ENCODE peak calls at places on chromosomes 13 and 19, in ten cellular contexts. One of them, this sample, is unnamed.

GRCh38 chr19:28296506-28296905 is 916.4 kb downstream of the UQCRFS1 start:
- DNase-seq in lung: no peak
- DNase-seq in dermis microvascular lymphatic vessel endothelial cell: no peak
- DNase-seq in skeletal muscle cell: peak
- DNase-seq in T-helper 2 cell: no peak
- DNase-seq in GM19239: no peak
- DNase-seq in progenitor cell of endocrine pancreas: no peak
- DNase-seq in KBM-7: peak
- DNase-seq in left ventricle myocardium inferior: no peak
- DNase-seq in GM04504: peak
- DNase-seq in this sample: no peak

GRCh38 chr13:29434217-29434940 is 161.1 kb downstream of the SLC7A1 start:
- DNase-seq in left ventricle myocardium inferior: no peak
- DNase-seq in GM19239: no peak
- DNase-seq in skeletal muscle cell: no peak
- DNase-seq in KBM-7: no peak
- DNase-seq in GM04504: no peak
- DNase-seq in progenitor cell of endocrine pancreas: no peak
- DNase-seq in T-helper 2 cell: no peak
- DNase-seq in dermis microvascular lymphatic vessel endothelial cell: no peak
- DNase-seq in lung: no peak
- DNase-seq in this sample: peak

GRCh38 chr13:24747248-24748151 is 16.5 kb upstream of the RNF17 start:
- DNase-seq in left ventricle myocardium inferior: no peak
- DNase-seq in T-helper 2 cell: no peak
- DNase-seq in GM04504: no peak
- DNase-seq in dermis microvascular lymphatic vessel endothelial cell: peak
- DNase-seq in KBM-7: no peak
- DNase-seq in GM19239: no peak
- DNase-seq in skeletal muscle cell: no peak
- DNase-seq in lung: no peak
- DNase-seq in progenitor cell of endocrine pancreas: peak
- DNase-seq in this sample: no peak

GRCh38 chr13:40306817-40307216 is 359.6 kb downstream of the FOXO1 start:
- DNase-seq in T-helper 2 cell: peak
- DNase-seq in dermis microvascular lymphatic vessel endothelial cell: no peak
- DNase-seq in KBM-7: no peak
- DNase-seq in left ventricle myocardium inferior: no peak
- DNase-seq in GM19239: no peak
- DNase-seq in skeletal muscle cell: no peak
- DNase-seq in progenitor cell of endocrine pancreas: no peak
- DNase-seq in lung: no peak
- DNase-seq in GM04504: no peak
- DNase-seq in this sample: no peak

GRCh38 chr13:21034602-21035190 is 26.7 kb downstream of the LATS2 start:
- DNase-seq in dermis microvascular lymphatic vessel endothelial cell: peak
- DNase-seq in skeletal muscle cell: no peak
- DNase-seq in left ventricle myocardium inferior: peak
- DNase-seq in GM04504: no peak
- DNase-seq in lung: no peak
- DNase-seq in KBM-7: no peak
- DNase-seq in GM19239: no peak
- DNase-seq in progenitor cell of endocrine pancreas: no peak
- DNase-seq in T-helper 2 cell: no peak
- DNase-seq in this sample: no peak

GRCh38 chr19:41939861-41940442 is 11.7 kb upstream of the ERFL start:
- DNase-seq in left ventricle myocardium inferior: no peak
- DNase-seq in GM19239: no peak
- DNase-seq in lung: no peak
- DNase-seq in progenitor cell of endocrine pancreas: peak
- DNase-seq in T-helper 2 cell: no peak
- DNase-seq in skeletal muscle cell: no peak
- DNase-seq in KBM-7: no peak
- DNase-seq in GM04504: no peak
- DNase-seq in dermis microvascular lymphatic vessel endothelial cell: no peak
- DNase-seq in this sample: no peak

GRCh38 chr13:98731925-98732324 is 20.5 kb downstream of the SLC15A1 start:
- DNase-seq in skeletal muscle cell: no peak
- DNase-seq in dermis microvascular lymphatic vessel endothelial cell: no peak
- DNase-seq in left ventricle myocardium inferior: no peak
- DNase-seq in T-helper 2 cell: no peak
- DNase-seq in lung: no peak
- DNase-seq in KBM-7: no peak
- DNase-seq in progenitor cell of endocrine pancreas: no peak
- DNase-seq in GM19239: no peak
- DNase-seq in GM04504: no peak
- DNase-seq in this sample: no peak

GRCh38 chr13:21014666-21015170 is 46.7 kb downstream of the LATS2 start:
- DNase-seq in lung: no peak
- DNase-seq in GM04504: peak
- DNase-seq in KBM-7: no peak
- DNase-seq in progenitor cell of endocrine pancreas: no peak
- DNase-seq in GM19239: no peak
- DNase-seq in skeletal muscle cell: peak
- DNase-seq in left ventricle myocardium inferior: peak
- DNase-seq in T-helper 2 cell: no peak
- DNase-seq in dermis microvascular lymphatic vessel endothelial cell: peak
- DNase-seq in this sample: no peak

GRCh38 chr19:18590273-18591272 is 2.0 kb downstream of the REX1BD start:
- DNase-seq in progenitor cell of endocrine pancreas: peak
- DNase-seq in T-helper 2 cell: no peak
- DNase-seq in GM04504: no peak
- DNase-seq in lung: peak
- DNase-seq in dermis microvascular lymphatic vessel endothelial cell: peak
- DNase-seq in KBM-7: no peak
- DNase-seq in GM19239: no peak
- DNase-seq in left ventricle myocardium inferior: no peak
- DNase-seq in skeletal muscle cell: peak
- DNase-seq in this sample: no peak

GRCh38 chr13:98677398-98677797 is 75.1 kb downstream of the SLC15A1 start:
- DNase-seq in lung: no peak
- DNase-seq in left ventricle myocardium inferior: no peak
- DNase-seq in GM04504: no peak
- DNase-seq in skeletal muscle cell: no peak
- DNase-seq in KBM-7: no peak
- DNase-seq in progenitor cell of endocrine pancreas: no peak
- DNase-seq in T-helper 2 cell: no peak
- DNase-seq in GM19239: no peak
- DNase-seq in dermis microvascular lymphatic vessel endothelial cell: no peak
- DNase-seq in this sample: no peak

GRCh38 chr19:49809987-49810389 is 3.1 kb downstream of the FUZ start:
- DNase-seq in dermis microvascular lymphatic vessel endothelial cell: no peak
- DNase-seq in left ventricle myocardium inferior: no peak
- DNase-seq in progenitor cell of endocrine pancreas: no peak
- DNase-seq in T-helper 2 cell: no peak
- DNase-seq in GM04504: no peak
- DNase-seq in skeletal muscle cell: no peak
- DNase-seq in GM19239: no peak
- DNase-seq in lung: no peak
- DNase-seq in KBM-7: no peak
- DNase-seq in this sample: no peak